ENCODE peak calls at places on chromosomes 1 and 21, in seven cellular contexts. One of them, this sample, is unnamed.
A peak's percentile ranks its signal among the peaks of the same experiment; 100 is the strongest.

GRCh38 chr1:195202271-195202670 is 1406.0 kb downstream of the KCNT2 start:
- DNase-seq in SK-N-SH: no peak
- DNase-seq in GM12878: no peak
- DNase-seq in HCT116: no peak
- DNase-seq in HepG2: no peak
- DNase-seq in K562: no peak
- DNase-seq in H1: no peak
- DNase-seq in this sample: no peak

GRCh38 chr1:7250176-7250575 is 464.9 kb downstream of the CAMTA1 start:
- DNase-seq in SK-N-SH: no peak
- DNase-seq in GM12878: no peak
- DNase-seq in HCT116: no peak
- DNase-seq in HepG2: no peak
- DNase-seq in K562: no peak
- DNase-seq in H1: no peak
- DNase-seq in this sample: no peak

GRCh38 chr1:93607814-93608187 is 73.8 kb downstream of the BCAR3 start:
- DNase-seq in SK-N-SH: no peak
- DNase-seq in GM12878: peak; percentile 76
- DNase-seq in HCT116: no peak
- DNase-seq in HepG2: no peak
- DNase-seq in K562: no peak
- DNase-seq in H1: no peak
- DNase-seq in this sample: no peak

GRCh38 chr1:110254604-110255003 is 44.5 kb downstream of the KCNC4 start:
- DNase-seq in SK-N-SH: no peak
- DNase-seq in GM12878: no peak
- DNase-seq in HCT116: no peak
- DNase-seq in HepG2: no peak
- DNase-seq in K562: no peak
- DNase-seq in H1: no peak
- DNase-seq in this sample: no peak

GRCh38 chr1:66693856-66694255 is 58.4 kb upstream of the DYNLT5 start:
- DNase-seq in SK-N-SH: no peak
- DNase-seq in GM12878: no peak
- DNase-seq in HCT116: no peak
- DNase-seq in HepG2: no peak
- DNase-seq in K562: no peak
- DNase-seq in H1: no peak
- DNase-seq in this sample: no peak

GRCh38 chr1:5939268-5940060 is 52.8 kb downstream of the NPHP4 start:
- DNase-seq in SK-N-SH: no peak
- DNase-seq in GM12878: no peak
- DNase-seq in HCT116: no peak
- DNase-seq in HepG2: no peak
- DNase-seq in K562: no peak
- DNase-seq in H1: peak; percentile 36
- DNase-seq in this sample: no peak

GRCh38 chr1:225962440-225962975 is 21.5 kb upstream of the LEFTY2 start:
- DNase-seq in SK-N-SH: peak; percentile 71
- DNase-seq in GM12878: no peak
- DNase-seq in HCT116: no peak
- DNase-seq in HepG2: peak; percentile 27
- DNase-seq in K562: peak; percentile 91
- DNase-seq in H1: peak; percentile 99
- DNase-seq in this sample: peak; percentile 68

GRCh38 chr1:116529199-116529616 is 41.6 kb downstream of the CD58 start:
- DNase-seq in SK-N-SH: no peak
- DNase-seq in GM12878: no peak
- DNase-seq in HCT116: no peak
- DNase-seq in HepG2: no peak
- DNase-seq in K562: no peak
- DNase-seq in H1: no peak
- DNase-seq in this sample: no peak

GRCh38 chr1:203408485-203409229 is 57.7 kb upstream of the FMOD start:
- DNase-seq in SK-N-SH: no peak
- DNase-seq in GM12878: no peak
- DNase-seq in HCT116: no peak
- DNase-seq in HepG2: no peak
- DNase-seq in K562: peak; percentile 8
- DNase-seq in H1: no peak
- DNase-seq in this sample: no peak

GRCh38 chr1:223271085-223271781 is 92.7 kb downstream of the SUSD4 start:
- DNase-seq in SK-N-SH: no peak
- DNase-seq in GM12878: no peak
- DNase-seq in HCT116: no peak
- DNase-seq in HepG2: no peak
- DNase-seq in K562: no peak
- DNase-seq in H1: no peak
- DNase-seq in this sample: no peak

GRCh38 chr1:81004011-81004410 is 796.7 kb upstream of the ADGRL2 start:
- DNase-seq in SK-N-SH: no peak
- DNase-seq in GM12878: no peak
- DNase-seq in HCT116: no peak
- DNase-seq in HepG2: no peak
- DNase-seq in K562: no peak
- DNase-seq in H1: no peak
- DNase-seq in this sample: no peak

GRCh38 chr1:37951041-37951782 is 4.4 kb upstream of the INPP5B start:
- DNase-seq in SK-N-SH: no peak
- DNase-seq in GM12878: no peak
- DNase-seq in HCT116: no peak
- DNase-seq in HepG2: no peak
- DNase-seq in K562: no peak
- DNase-seq in H1: no peak
- DNase-seq in this sample: no peak

GRCh38 chr1:221664253-221664652 is 77.6 kb downstream of the DUSP10 start:
- DNase-seq in SK-N-SH: no peak
- DNase-seq in GM12878: no peak
- DNase-seq in HCT116: no peak
- DNase-seq in HepG2: no peak
- DNase-seq in K562: no peak
- DNase-seq in H1: no peak
- DNase-seq in this sample: no peak

GRCh38 chr21:33025106-33025470 is 647 bp upstream of the OLIG2 start:
- DNase-seq in SK-N-SH: peak; percentile 24
- DNase-seq in GM12878: no peak
- DNase-seq in HCT116: no peak
- DNase-seq in HepG2: no peak
- DNase-seq in K562: no peak
- DNase-seq in H1: peak; percentile 83
- DNase-seq in this sample: peak; percentile 68

GRCh38 chr21:42156690-42157605 is 62.0 kb upstream of the ABCG1 start:
- DNase-seq in SK-N-SH: peak; percentile 78
- DNase-seq in GM12878: no peak
- DNase-seq in HCT116: no peak
- DNase-seq in HepG2: no peak
- DNase-seq in K562: no peak
- DNase-seq in H1: no peak
- DNase-seq in this sample: no peak

GRCh38 chr1:87956072-87956471 is 627.4 kb downstream of the LMO4 start:
- DNase-seq in SK-N-SH: peak; percentile 1
- DNase-seq in GM12878: no peak
- DNase-seq in HCT116: peak; percentile 32
- DNase-seq in HepG2: no peak
- DNase-seq in K562: no peak
- DNase-seq in H1: no peak
- DNase-seq in this sample: no peak

GRCh38 chr21:34076835-34077234 is 3.5 kb downstream of the MRPS6 start:
- DNase-seq in SK-N-SH: no peak
- DNase-seq in GM12878: no peak
- DNase-seq in HCT116: no peak
- DNase-seq in HepG2: no peak
- DNase-seq in K562: no peak
- DNase-seq in H1: no peak
- DNase-seq in this sample: no peak

GRCh38 chr21:34075099-34075425 is 1.7 kb downstream of the MRPS6 start:
- DNase-seq in SK-N-SH: no peak
- DNase-seq in GM12878: no peak
- DNase-seq in HCT116: no peak
- DNase-seq in HepG2: no peak
- DNase-seq in K562: no peak
- DNase-seq in H1: no peak
- DNase-seq in this sample: no peak

GRCh38 chr21:34073749-34074282 is 438 bp downstream of the MRPS6 start:
- DNase-seq in SK-N-SH: peak; percentile 76
- DNase-seq in GM12878: no peak
- DNase-seq in HCT116: no peak
- DNase-seq in HepG2: no peak
- DNase-seq in K562: peak; percentile 69
- DNase-seq in H1: peak; percentile 54
- DNase-seq in this sample: no peak

GRCh38 chr21:34074283-34075098 is 1.1 kb downstream of the MRPS6 start:
- DNase-seq in SK-N-SH: peak; percentile 20
- DNase-seq in GM12878: no peak
- DNase-seq in HCT116: no peak
- DNase-seq in HepG2: no peak
- DNase-seq in K562: peak; percentile 49
- DNase-seq in H1: peak; percentile 58
- DNase-seq in this sample: no peak

DNA sequence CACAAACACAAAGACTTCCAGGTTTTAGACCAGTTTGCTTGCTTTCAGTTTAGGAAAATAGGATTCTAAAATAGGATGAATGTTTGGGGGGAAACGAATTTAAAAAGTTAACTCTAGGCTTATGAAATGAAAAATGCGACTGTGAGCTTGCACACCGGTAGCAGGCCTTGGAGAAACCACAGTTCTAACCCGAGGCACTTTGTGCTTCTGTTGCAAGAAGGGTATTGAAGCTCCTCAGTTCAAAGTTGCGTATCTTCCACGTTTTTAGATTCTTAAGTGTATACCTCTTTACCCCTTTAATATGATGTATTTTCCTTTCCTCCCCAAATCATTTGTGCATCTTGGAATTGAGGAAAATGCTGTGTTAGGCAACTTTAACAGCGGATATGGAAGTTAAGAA is 2.4 kb downstream of the MRPS6 start:
- DNase-seq in SK-N-SH: no peak
- DNase-seq in GM12878: no peak
- DNase-seq in HCT116: no peak
- DNase-seq in HepG2: no peak
- DNase-seq in K562: peak; percentile 22
- DNase-seq in H1: no peak
- DNase-seq in this sample: no peak
- H3K9ac ChIP-seq in SK-N-SH: no peak overlapping the region
- H3K9ac ChIP-seq in GM12878: peak overlapping the region; percentile 83
- H3K9ac ChIP-seq in HCT116: no peak overlapping the region
- H3K9ac ChIP-seq in HepG2: no peak overlapping the region
- H3K9ac ChIP-seq in K562: no peak overlapping the region
- H3K9ac ChIP-seq in H1: no peak overlapping the region
- H3K9ac ChIP-seq in this sample: peak overlapping the region; percentile 63

DNA sequence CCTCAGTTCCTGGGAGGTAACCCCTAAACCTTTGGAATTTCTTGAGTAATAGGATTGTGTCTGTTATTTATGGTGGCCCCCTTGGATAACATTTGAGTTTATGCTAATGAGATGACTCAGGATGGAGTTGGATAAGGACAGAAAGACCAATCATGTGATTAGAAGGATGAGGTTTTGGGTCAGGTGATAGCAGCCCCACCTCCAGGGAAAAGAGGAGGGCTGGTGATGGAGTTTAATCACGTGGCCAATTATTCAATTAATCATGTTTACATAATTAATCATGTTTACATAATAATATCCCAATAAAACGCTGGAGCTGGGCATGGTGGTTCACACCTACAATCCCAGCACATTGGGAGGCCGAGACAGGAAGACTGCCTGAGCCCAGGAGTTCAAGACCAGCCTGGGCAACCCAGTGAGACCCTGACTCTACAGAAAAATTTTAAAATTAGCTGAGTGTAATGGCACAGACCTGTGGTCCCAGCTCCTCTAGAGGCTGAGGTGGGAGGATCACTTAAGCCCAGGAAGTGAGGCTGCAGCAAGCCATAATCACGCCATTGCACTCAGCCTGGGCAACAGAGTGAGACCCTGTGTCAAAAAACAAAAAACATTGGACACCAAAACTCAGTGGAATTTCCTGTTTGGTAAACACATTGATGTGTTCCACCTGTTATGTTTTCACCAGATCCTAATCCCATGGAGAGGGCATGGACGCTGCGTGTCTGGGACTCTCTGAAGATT is 73.3 kb downstream of the NUP210L start:
- DNase-seq in SK-N-SH: no peak
- DNase-seq in GM12878: no peak
- DNase-seq in HCT116: no peak
- DNase-seq in HepG2: no peak
- DNase-seq in K562: no peak
- DNase-seq in H1: no peak
- DNase-seq in this sample: no peak
- TF ChIP-seq YY1 in SK-N-SH: no peak
- TF ChIP-seq YY1 in GM12878: no peak
- TF ChIP-seq YY1 in HCT116: no peak
- TF ChIP-seq YY1 in HepG2: no peak
- TF ChIP-seq YY1 in K562: no peak
- TF ChIP-seq YY1 in H1: no peak
- TF ChIP-seq YY1 in this sample: no peak

GRCh38 chr1:54721719-54722118 is 6.1 kb downstream of the TTC4 start:
- DNase-seq in SK-N-SH: no peak
- DNase-seq in GM12878: no peak
- DNase-seq in HCT116: no peak
- DNase-seq in HepG2: no peak
- DNase-seq in K562: no peak
- DNase-seq in H1: no peak
- DNase-seq in this sample: no peak

GRCh38 chr1:54728027-54728426 is 12.4 kb downstream of the TTC4 start:
- DNase-seq in SK-N-SH: no peak
- DNase-seq in GM12878: no peak
- DNase-seq in HCT116: no peak
- DNase-seq in HepG2: no peak
- DNase-seq in K562: no peak
- DNase-seq in H1: no peak
- DNase-seq in this sample: no peak

GRCh38 chr1:54724771-54725170 is 9.1 kb downstream of the TTC4 start:
- DNase-seq in SK-N-SH: no peak
- DNase-seq in GM12878: no peak
- DNase-seq in HCT116: no peak
- DNase-seq in HepG2: no peak
- DNase-seq in K562: no peak
- DNase-seq in H1: no peak
- DNase-seq in this sample: no peak
- H3K36me3 ChIP-seq in SK-N-SH: peaks cover 81% of the 10 kb centered on the region
- H3K36me3 ChIP-seq in GM12878: peaks cover 23% of the 10 kb centered on the region
- H3K36me3 ChIP-seq in HCT116: peaks cover 53% of the 10 kb centered on the region
- H3K36me3 ChIP-seq in HepG2: peaks cover 10% of the 10 kb centered on the region
- H3K36me3 ChIP-seq in K562: peaks cover 97% of the 10 kb centered on the region
- H3K36me3 ChIP-seq in H1: peaks cover 43% of the 10 kb centered on the region
- H3K36me3 ChIP-seq in this sample: peaks cover 98% of the 10 kb centered on the region

DNA sequence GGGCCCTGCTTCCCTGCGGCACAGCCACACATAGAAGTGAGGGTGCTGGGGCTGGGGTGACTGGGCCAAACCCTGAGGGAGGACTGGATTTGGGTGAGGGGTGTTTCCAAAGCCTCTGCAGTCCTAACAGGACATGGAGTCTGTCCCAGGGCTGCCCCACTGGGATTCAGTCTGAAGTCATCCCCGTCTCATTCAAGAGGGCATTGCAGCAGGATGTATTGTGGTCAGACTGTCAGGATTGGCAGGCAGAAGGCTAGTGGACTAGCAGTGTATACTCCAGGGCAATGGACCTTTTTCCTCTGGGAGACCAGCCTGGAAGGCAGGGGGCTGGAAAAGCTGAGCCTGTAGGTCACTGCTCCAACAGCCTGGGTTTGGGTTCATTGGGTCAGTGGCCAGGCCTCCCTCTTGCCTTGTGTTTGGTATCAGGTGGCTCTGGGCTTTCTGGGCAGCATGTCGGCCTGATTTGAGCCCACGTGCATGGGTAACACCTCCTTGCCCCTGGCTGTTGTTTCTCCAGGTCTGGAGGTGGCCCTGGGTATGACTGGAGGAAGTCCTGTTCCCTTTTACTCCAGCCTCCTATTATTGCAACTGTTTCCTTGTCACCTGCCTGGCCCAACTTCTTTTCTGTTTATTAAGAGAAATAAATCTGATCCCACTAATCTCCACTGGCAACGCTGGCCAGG is 41.0 kb upstream of the SYNC start:
- DNase-seq in SK-N-SH: no peak
- DNase-seq in GM12878: no peak
- DNase-seq in HCT116: no peak
- DNase-seq in HepG2: no peak
- DNase-seq in K562: no peak
- DNase-seq in H1: no peak
- DNase-seq in this sample: no peak
- H3K9ac ChIP-seq in SK-N-SH: no peak overlapping the region
- H3K9ac ChIP-seq in GM12878: no peak overlapping the region
- H3K9ac ChIP-seq in HCT116: peak overlapping the region; percentile 93
- H3K9ac ChIP-seq in HepG2: peak overlapping the region; percentile 87
- H3K9ac ChIP-seq in K562: peak overlapping the region; percentile 94
- H3K9ac ChIP-seq in H1: no peak overlapping the region
- H3K9ac ChIP-seq in this sample: peak overlapping the region; percentile 87